ENCODE peak calls at places on chromosomes 13 and 19, in five cellular contexts. Q, S, F, V and R are unnamed samples.

GRCh38 chr19:517721-518136 is 10.4 kb downstream of the TPGS1 start:
- DNase-seq in Q (no peak), F (no peak), V (no peak), S (no peak), R (no peak)

GRCh38 chr13:59702269-59702668 is 461.5 kb downstream of the DIAPH3 start:
- DNase-seq in S (no peak), F (no peak), V (no peak), Q (no peak), R (no peak)

GRCh38 chr19:52923782-52924593 is 760 bp upstream of the ZNF888 start:
- DNase-seq in F (no peak), S (no peak), Q (no peak), V (no peak), R (no peak)

GRCh38 chr19:19627442-19627715 is 641 bp downstream of the LPAR2 start:
- DNase-seq in S (no peak), F (no peak), V (no peak), Q (no peak), R (no peak)

GRCh38 chr13:40550130-40550529 is 116.3 kb downstream of the FOXO1 start:
- DNase-seq in F (no peak), S (no peak), V (no peak), Q (no peak), R (no peak)

GRCh38 chr13:32473650-32474049 is 45.7 kb upstream of the N4BP2L1 start:
- DNase-seq in Q (no peak), V (no peak), S (no peak), F (no peak), R (no peak)

GRCh38 chr19:5125797-5126497 is 157.0 kb downstream of the KDM4B start:
- DNase-seq in S (no peak), F (no peak), V (no peak), Q (no peak), R (no peak)

GRCh38 chr19:6209233-6209632 is 70.5 kb downstream of the MLLT1 start:
- DNase-seq in S (no peak), V (no peak), Q (no peak), F (no peak), R (no peak)

GRCh38 chr13:26460652-26461051 is 96.8 kb upstream of the WASF3 start:
- DNase-seq in Q (no peak), F (no peak), V (no peak), S (no peak), R (no peak)

GRCh38 chr13:102807699-102808098 is 8.8 kb downstream of the BIVM start:
- DNase-seq in F (no peak), V (no peak), Q (no peak), S (no peak), R (no peak)

GRCh38 chr19:23762884-23763711 is 4.4 kb upstream of the ZNF681 start:
- DNase-seq in F (peak), Q (no peak), V (peak), S (peak), R (peak)

GRCh38 chr19:41850381-41850780 is 5.5 kb downstream of the DMRTC2 start:
- DNase-seq in F (no peak), S (no peak), Q (no peak), V (no peak), R (no peak)

GRCh38 chr19:4449022-4449825 is 8.4 kb downstream of the UBXN6 start:
- DNase-seq in Q (no peak), S (no peak), F (no peak), V (no peak), R (no peak)

GRCh38 chr19:47110521-47111080 is 3.0 kb downstream of the ZC3H4 start:
- DNase-seq in F (no peak), S (peak), Q (no peak), V (peak), R (no peak)

GRCh38 chr19:3003046-3003445 is 25.7 kb downstream of the TLE6 start:
- DNase-seq in F (no peak), Q (no peak), S (no peak), V (no peak), R (no peak)

GRCh38 chr13:109939838-109940237 is 153.5 kb upstream of the IRS2 start:
- DNase-seq in Q (no peak), V (no peak), S (no peak), F (no peak), R (no peak)

GRCh38 chr19:15790096-15790495 is 2.6 kb downstream of the OR10H5 start:
- DNase-seq in S (no peak), F (no peak), Q (no peak), V (no peak), R (no peak)

GRCh38 chr19:51948979-51949378 is 21.7 kb downstream of the ZNF613 start:
- DNase-seq in S (no peak), Q (peak), V (no peak), F (no peak), R (peak)

GRCh38 chr19:4730740-4731171 is 7.1 kb upstream of the DPP9 start:
- DNase-seq in S (peak), F (peak), V (no peak), Q (no peak), R (no peak)

GRCh38 chr13:21850013-21851006 is 179.4 kb downstream of the FGF9 start:
- DNase-seq in S (no peak), F (no peak), V (no peak), Q (no peak), R (no peak)

GRCh38 chr13:111322001-111322915 is 1.8 kb downstream of the TEX29 start:
- DNase-seq in V (no peak), Q (no peak), F (no peak), S (no peak), R (no peak)

GRCh38 chr13:110354209-110354627 is 47.1 kb downstream of the COL4A2 start:
- DNase-seq in Q (no peak), F (no peak), S (no peak), V (no peak), R (no peak)

GRCh38 chr13:41470187-41470586 is 12.8 kb downstream of the RGCC start:
- DNase-seq in V (no peak), F (no peak), Q (no peak), S (peak), R (no peak)

GRCh38 chr13:112354330-112355273 is 21.6 kb upstream of the SPACA7 start:
- DNase-seq in F (no peak), V (no peak), S (no peak), Q (no peak), R (no peak)

GRCh38 chr13:35690546-35690945 is 214.1 kb upstream of the MAB21L1 start:
- DNase-seq in V (no peak), F (no peak), S (no peak), Q (no peak), R (no peak)

GRCh38 chr13:99383946-99384345 is 76.7 kb upstream of the GPR183 start:
- DNase-seq in Q (no peak), V (no peak), F (no peak), S (no peak), R (no peak)

GRCh38 chr19:17333611-17334413 is 843 bp downstream of the ANO8 start:
- DNase-seq in F (peak), Q (peak), V (no peak), S (peak), R (no peak)

GRCh38 chr19:18939922-18940775 is 868 bp downstream of the HOMER3 start:
- DNase-seq in Q (peak), F (no peak), S (no peak), V (no peak), R (no peak)

GRCh38 chr13:25203256-25203794 is 31.2 kb upstream of the AMER2 start:
- DNase-seq in V (no peak), F (no peak), Q (peak), S (no peak), R (no peak)

GRCh38 chr19:49978324-49978723 is 17.4 kb upstream of the SIGLEC11 start:
- DNase-seq in V (no peak), S (no peak), Q (no peak), F (no peak), R (no peak)

GRCh38 chr19:28968721-28969120 is 244.2 kb downstream of the UQCRFS1 start:
- DNase-seq in V (no peak), F (no peak), Q (no peak), S (no peak), R (no peak)

GRCh38 chr13:32878172-32878571 is 138.1 kb upstream of the KL start:
- DNase-seq in Q (no peak), F (no peak), S (no peak), V (no peak), R (no peak)